ENCODE peak calls at places on chromosomes 13 and 19, in seven cellular contexts. D is GM12878, T is IMR-90, X is K562, B is SK-N-SH, M is HepG2, S is A549. E is an unnamed sample.

GRCh38 chr13:106533940-106534843 is 1.3 kb downstream of the EFNB2 start:
- DNase-seq in D (no peak), B (peak), X (no peak), M (no peak), S (no peak), T (peak), E (no peak)

GRCh38 chr19:46944918-46945628 is 74.6 kb upstream of the NPAS1 start:
- DNase-seq in M (no peak), T (peak), X (no peak), S (no peak), B (peak), D (no peak), E (peak)

GRCh38 chr13:33235078-33235477 is 50.5 kb downstream of the STARD13 start:
- DNase-seq in T (peak), B (no peak), S (no peak), D (no peak), M (peak), X (no peak), E (no peak)

GRCh38 chr19:7953060-7953459 is 9.6 kb upstream of the TIMM44 start:
- DNase-seq in B (no peak), X (no peak), S (no peak), T (peak), M (no peak), D (no peak), E (no peak)

GRCh38 chr19:18729933-18730530 is 46.6 kb downstream of the CRTC1 start:
- DNase-seq in M (no peak), T (no peak), X (no peak), S (no peak), D (no peak), B (no peak), E (no peak)

GRCh38 chr13:36341718-36342117 is 4.5 kb downstream of the SPART start:
- DNase-seq in B (no peak), D (no peak), X (no peak), T (peak), S (no peak), M (no peak), E (no peak)

GRCh38 chr13:42574435-42575311 is 721 bp downstream of the TNFSF11 start:
- DNase-seq in S (no peak), D (no peak), X (no peak), B (peak), T (no peak), M (no peak), E (no peak)

GRCh38 chr13:31119966-31120733 is 41.6 kb downstream of the HSPH1 start:
- DNase-seq in D (no peak), M (no peak), T (peak), B (no peak), S (no peak), X (no peak), E (peak)

GRCh38 chr13:95059306-95059705 is 241.9 kb downstream of the ABCC4 start:
- DNase-seq in D (no peak), B (no peak), T (no peak), S (no peak), X (no peak), M (no peak), E (no peak)

GRCh38 chr13:70634893-70635292 is 526.6 kb upstream of the KLHL1 start:
- DNase-seq in X (no peak), S (no peak), D (no peak), B (no peak), T (no peak), M (no peak), E (no peak)

GRCh38 chr19:40561947-40562346 is 14.7 kb upstream of the SHKBP1 start:
- DNase-seq in T (no peak), X (no peak), B (no peak), M (no peak), D (no peak), S (no peak), E (no peak)

GRCh38 chr19:35261356-35262100 is 7.2 kb upstream of the USF2 start:
- DNase-seq in M (no peak), T (no peak), X (no peak), S (no peak), D (no peak), B (no peak), E (no peak)

GRCh38 chr13:48579167-48579918 is 46.5 kb upstream of the RCBTB2 start:
- DNase-seq in D (peak), T (no peak), M (no peak), S (no peak), X (no peak), B (no peak), E (no peak)

GRCh38 chr13:70023506-70023905 is 84.1 kb upstream of the ATXN8OS start:
- DNase-seq in S (no peak), T (no peak), M (no peak), B (no peak), X (no peak), D (no peak), E (no peak)

GRCh38 chr13:114143806-114144605 is 11.6 kb upstream of the RASA3 start:
- DNase-seq in X (peak), T (no peak), M (peak), D (no peak), S (peak), B (peak), E (peak)

GRCh38 chr19:48810151-48810550 is 678 bp downstream of the BCAT2 start:
- DNase-seq in B (no peak), S (no peak), D (no peak), T (no peak), X (no peak), M (no peak), E (no peak)

GRCh38 chr19:13012690-13013608 is 17.7 kb downstream of the NFIX start:
- DNase-seq in B (no peak), D (no peak), X (peak), T (peak), S (no peak), M (peak), E (no peak)

GRCh38 chr19:2494084-2494446 is 18.1 kb downstream of the GADD45B start:
- DNase-seq in M (no peak), S (peak), X (no peak), T (peak), D (no peak), B (peak), E (no peak)

GRCh38 chr13:41955605-41956004 is 5.3 kb downstream of the VWA8 start:
- DNase-seq in D (no peak), S (no peak), M (no peak), B (no peak), T (no peak), X (no peak), E (no peak)

GRCh38 chr13:99320693-99321481 is 13.7 kb upstream of the GPR183 start:
- DNase-seq in B (no peak), M (no peak), S (peak), D (no peak), X (no peak), T (peak), E (no peak)

GRCh38 chr13:98301721-98302120 is 124.7 kb upstream of the RNF113B start:
- DNase-seq in X (no peak), B (no peak), M (no peak), T (peak), D (no peak), S (no peak), E (no peak)

GRCh38 chr19:43124360-43124759 is 41.9 kb upstream of the PSG2 start:
- DNase-seq in M (no peak), D (no peak), B (no peak), S (no peak), X (peak), T (no peak), E (no peak)

GRCh38 chr19:24140099-24140498 is 53.1 kb downstream of the ZNF254 start:
- DNase-seq in B (no peak), D (no peak), M (peak), X (peak), T (peak), S (peak), E (no peak)

GRCh38 chr13:45229172-45229571 is 28.3 kb upstream of the KCTD4 start:
- DNase-seq in X (no peak), M (no peak), T (no peak), D (no peak), B (no peak), S (no peak), E (no peak)

GRCh38 chr13:39565036-39565949 is 37.7 kb downstream of the LHFPL6 start:
- DNase-seq in X (no peak), T (peak), S (peak), D (no peak), M (peak), B (no peak), E (peak)

GRCh38 chr19:39645800-39646411 is 9.8 kb upstream of the LGALS16 start:
- DNase-seq in M (peak), T (peak), S (no peak), X (no peak), B (no peak), D (no peak), E (peak)

GRCh38 chr13:32150794-32151193 is 119.2 kb downstream of the FRY start:
- DNase-seq in X (no peak), B (no peak), S (no peak), D (no peak), T (peak), M (no peak), E (no peak)

GRCh38 chr13:113917523-113918371 is 53.9 kb upstream of the GAS6 start:
- DNase-seq in B (no peak), D (no peak), X (no peak), S (no peak), T (no peak), M (no peak), E (no peak)

GRCh38 chr19:14476663-14477401 is 1.7 kb upstream of the PTGER1 start:
- DNase-seq in S (peak), X (peak), B (peak), D (no peak), M (no peak), T (peak), E (no peak)

GRCh38 chr13:59424661-59425060 is 739.1 kb downstream of the DIAPH3 start:
- DNase-seq in X (no peak), B (no peak), D (no peak), M (no peak), T (peak), S (no peak), E (no peak)

GRCh38 chr13:75415720-75416119 is 66.2 kb downstream of the TBC1D4 start:
- DNase-seq in X (no peak), S (no peak), B (no peak), D (no peak), M (no peak), T (peak), E (no peak)

GRCh38 chr19:45110811-45111210 is 17.8 kb downstream of the PPP1R37 start:
- DNase-seq in S (no peak), M (no peak), D (peak), B (no peak), X (no peak), T (no peak), E (no peak)

GRCh38 chr13:74562381-74562780 is 428.2 kb upstream of the KLF12 start:
- DNase-seq in S (no peak), M (no peak), T (peak), D (no peak), B (no peak), X (no peak), E (no peak)

GRCh38 chr19:45506991-45507863 is at the start of gene VASP:
- DNase-seq in X (peak), D (peak), B (peak), T (peak), M (peak), S (peak), E (peak)

GRCh38 chr13:46468570-46468969 is 81.5 kb upstream of the RUBCNL start:
- DNase-seq in D (no peak), T (no peak), B (no peak), S (no peak), X (no peak), M (no peak), E (no peak)

GRCh38 chr19:52789440-52789839 is 2.8 kb upstream of the ZNF600 start:
- DNase-seq in M (no peak), D (no peak), S (no peak), T (no peak), B (no peak), X (no peak), E (no peak)

GRCh38 chr13:38564751-38565150 is 122.1 kb upstream of the FREM2 start:
- DNase-seq in X (no peak), S (no peak), T (no peak), D (no peak), M (no peak), B (no peak), E (no peak)
- TF ChIP-seq RFX5 in X (no peak), S (no peak), T (no peak), D (no peak), M (no peak), B (no peak), E (no peak)

GRCh38 chr19:5191091-5191490 is 149.5 kb downstream of the PTPRS start:
- DNase-seq in B (no peak), T (no peak), M (no peak), D (no peak), X (no peak), S (no peak), E (no peak)
- TF ChIP-seq RFX5 in B (no peak), T (no peak), M (no peak), D (no peak), X (no peak), S (no peak), E (no peak)

DNA sequence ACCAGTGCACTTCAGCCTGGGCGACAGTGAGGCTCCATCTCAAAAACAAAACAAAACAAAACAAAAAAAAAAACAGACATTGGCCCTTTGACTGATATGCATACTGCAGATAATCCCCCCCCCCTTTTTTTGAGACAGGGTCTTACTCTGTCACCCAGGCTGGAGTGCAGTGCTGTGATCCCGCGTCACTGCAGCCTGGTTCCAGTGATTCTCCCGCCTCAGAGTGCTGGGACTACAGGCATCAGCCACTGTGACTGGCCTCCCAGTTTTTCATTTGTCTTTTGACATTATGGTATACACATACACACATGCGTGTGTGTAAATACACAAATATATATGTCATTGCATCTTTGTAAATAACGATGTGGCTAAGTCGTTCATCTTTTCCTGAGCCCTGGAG is 61.8 kb downstream of the ATP11A start:
- DNase-seq in D (no peak), X (no peak), S (no peak), B (no peak), T (no peak), M (no peak), E (no peak)
- TF ChIP-seq RFX5 in D (no peak), X (no peak), S (no peak), B (no peak), T (no peak), M (no peak), E (no peak)

GRCh38 chr13:111382411-111382810 is 62.0 kb downstream of the TEX29 start:
- DNase-seq in S (no peak), X (no peak), T (no peak), D (no peak), M (no peak), B (no peak), E (no peak)

GRCh38 chr13:111383591-111384440 is 63.4 kb downstream of the TEX29 start:
- DNase-seq in B (no peak), T (no peak), M (no peak), X (no peak), S (no peak), D (no peak), E (no peak)

GRCh38 chr13:111384441-111385181 is 64.2 kb downstream of the TEX29 start:
- DNase-seq in D (no peak), S (no peak), M (no peak), X (no peak), T (no peak), B (no peak), E (no peak)

GRCh38 chr13:111385182-111385857 is 64.9 kb downstream of the TEX29 start:
- DNase-seq in T (no peak), B (no peak), X (no peak), S (no peak), D (no peak), M (no peak), E (no peak)

DNA sequence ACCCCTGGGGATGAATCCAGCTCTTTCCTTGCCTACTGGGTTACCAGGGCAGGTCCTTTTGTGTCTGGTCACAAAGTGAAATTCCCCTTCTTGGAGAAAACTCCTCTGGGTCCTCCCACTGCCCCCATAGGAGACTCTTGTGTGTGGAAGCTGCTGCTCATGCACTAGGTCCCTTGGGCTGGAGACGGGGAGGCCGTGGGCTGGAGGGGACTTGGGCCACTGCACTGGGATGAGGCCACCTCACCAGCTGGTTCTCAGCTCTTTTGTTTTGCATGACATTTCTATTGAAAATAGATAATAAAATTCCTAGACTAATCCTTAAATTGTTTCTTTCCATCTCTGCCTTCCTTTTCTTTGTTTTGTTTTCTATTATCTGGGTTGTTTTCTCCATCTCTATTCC is 62.4 kb downstream of the TEX29 start:
- DNase-seq in D (no peak), M (no peak), X (no peak), T (no peak), B (no peak), S (no peak), E (no peak)
- TF ChIP-seq RFX5 in D (no peak), M (no peak), X (no peak), T (no peak), B (no peak), S (no peak), E (no peak)

DNA sequence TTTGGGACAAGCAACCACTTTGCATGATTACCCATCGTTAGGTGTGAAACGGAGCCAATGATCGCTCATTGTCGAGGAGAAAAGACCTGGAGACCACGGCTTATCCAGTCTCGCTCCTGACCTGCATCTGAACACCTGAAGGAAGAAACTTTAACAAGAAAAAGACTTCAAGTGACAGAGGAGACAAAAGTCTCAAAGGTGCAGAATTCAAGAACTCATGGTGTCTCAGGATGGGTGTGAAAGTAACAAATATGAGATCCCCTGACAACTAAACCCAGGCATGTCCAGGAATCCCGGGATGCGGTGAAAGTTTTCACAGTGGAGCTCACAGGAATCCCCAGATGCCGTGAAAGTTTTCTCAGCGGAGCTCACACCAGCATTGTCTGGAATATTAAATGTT is 6.3 kb upstream of the ATP11A start:
- DNase-seq in X (no peak), M (no peak), T (no peak), D (no peak), S (no peak), B (no peak), E (no peak)
- TF ChIP-seq RFX5 in X (no peak), M (no peak), T (no peak), D (no peak), S (no peak), B (no peak), E (no peak)

E was measured in H1.